ENCODE peak calls at places on chromosomes 11 and 22, in seven cellular contexts. C is GM12878, S is cardiac muscle cell, X is body of pancreas, L is right atrium auricular region, U is spleen, O is adrenal gland. R is an unnamed sample.

GRCh38 chr11:47514825-47515647 is 37.9 kb downstream of the CELF1 start:
- DNase-seq in C (no peak), S (peak; percentile 82), X (no peak), L (no peak), U (no peak), O (peak; percentile 42), R (no peak)

GRCh38 chr22:45834795-45835194 is 142.2 kb downstream of the WNT7B start:
- DNase-seq in C (no peak), S (no peak), X (no peak), L (no peak), U (no peak), O (no peak), R (no peak)

GRCh38 chr11:119025099-119025473 is 5.6 kb downstream of the SLC37A4 start:
- DNase-seq in C (no peak), S (no peak), X (no peak), L (no peak), U (peak; percentile 57), O (no peak), R (no peak)

GRCh38 chr11:102111011-102111786 is 952 bp downstream of the YAP1 start:
- DNase-seq in C (no peak), S (peak; percentile 96), X (peak; percentile 74), L (peak; percentile 76), U (no peak), O (peak; percentile 84), R (peak; percentile 8)

GRCh38 chr11:10518123-10518522 is 22.9 kb downstream of the RNF141 start:
- DNase-seq in C (no peak), S (no peak), X (no peak), L (no peak), U (no peak), O (no peak), R (no peak)

GRCh38 chr11:102079625-102080024 is 30.6 kb upstream of the YAP1 start:
- DNase-seq in C (no peak), S (no peak), X (no peak), L (no peak), U (no peak), O (no peak), R (no peak)

GRCh38 chr11:17490938-17491337 is 14.3 kb upstream of the ABCC8 start:
- DNase-seq in C (no peak), S (no peak), X (no peak), L (no peak), U (no peak), O (peak; percentile 29), R (no peak)

GRCh38 chr11:33732176-33732575 is 4.0 kb downstream of the CD59 start:
- DNase-seq in C (no peak), S (no peak), X (no peak), L (no peak), U (no peak), O (no peak), R (no peak)

GRCh38 chr22:40325315-40325714 is 21.0 kb upstream of the ADSL start:
- DNase-seq in C (no peak), S (no peak), X (no peak), L (no peak), U (no peak), O (no peak), R (no peak)

GRCh38 chr22:19880786-19881569 is 26.3 kb upstream of the GNB1L start:
- DNase-seq in C (no peak), S (peak; percentile 96), X (peak; percentile 24), L (peak; percentile 72), U (peak; percentile 68), O (no peak), R (peak; percentile 19)

GRCh38 chr22:49331223-49331815 is 496.4 kb downstream of the BRD1 start:
- DNase-seq in C (no peak), S (no peak), X (no peak), L (peak; percentile 38), U (peak; percentile 43), O (no peak), R (no peak)

GRCh38 chr11:126669416-126669815 is 313.9 kb downstream of the ST3GAL4 start:
- DNase-seq in C (no peak), S (peak; percentile 22), X (no peak), L (no peak), U (no peak), O (no peak), R (no peak)

GRCh38 chr11:44335052-44335894 is 25.3 kb upstream of the ALX4 start:
- DNase-seq in C (no peak), S (no peak), X (no peak), L (no peak), U (no peak), O (no peak), R (no peak)

GRCh38 chr22:29375436-29376076 is 12.8 kb downstream of the AP1B1 start:
- DNase-seq in C (no peak), S (no peak), X (no peak), L (no peak), U (peak; percentile 23), O (no peak), R (no peak)

GRCh38 chr11:1224109-1224485 is 1.2 kb downstream of the MUC5B start:
- DNase-seq in C (no peak), S (no peak), X (peak; percentile 8), L (no peak), U (peak; percentile 47), O (no peak), R (peak; percentile 1)

GRCh38 chr11:8503872-8504491 is 90.0 kb downstream of the STK33 start:
- DNase-seq in C (no peak), S (no peak), X (no peak), L (no peak), U (no peak), O (no peak), R (no peak)

GRCh38 chr11:94678236-94678635 is 89.9 kb upstream of the AMOTL1 start:
- DNase-seq in C (no peak), S (peak; percentile 12), X (no peak), L (no peak), U (no peak), O (no peak), R (no peak)

GRCh38 chr11:10042699-10043098 is 251.3 kb downstream of the SBF2 start:
- DNase-seq in C (no peak), S (no peak), X (no peak), L (no peak), U (no peak), O (no peak), R (no peak)

GRCh38 chr11:62909107-62909894 is 11.9 kb downstream of the CHRM1 start:
- DNase-seq in C (no peak), S (peak; percentile 85), X (peak; percentile 93), L (peak; percentile 80), U (no peak), O (peak; percentile 49), R (peak; percentile 73)

GRCh38 chr22:46067159-46068111 is 82.9 kb upstream of the PPARA start:
- DNase-seq in C (no peak), S (no peak), X (peak; percentile 12), L (no peak), U (peak; percentile 48), O (peak; percentile 19), R (peak; percentile 54)

GRCh38 chr11:3220521-3221407 is 2.2 kb upstream of the MRGPRG start:
- DNase-seq in C (no peak), S (no peak), X (peak; percentile 10), L (no peak), U (no peak), O (no peak), R (no peak)

GRCh38 chr11:76604652-76605241 is 65.8 kb downstream of the LRRC32 start:
- DNase-seq in C (no peak), S (peak; percentile 85), X (peak; percentile 75), L (no peak), U (no peak), O (peak; percentile 95), R (no peak)

GRCh38 chr11:26297179-26297970 is 34.6 kb upstream of the ANO3 start:
- DNase-seq in C (no peak), S (peak; percentile 85), X (peak; percentile 19), L (no peak), U (no peak), O (peak; percentile 25), R (peak; percentile 9)

GRCh38 chr11:62621027-62621566 is 689 bp downstream of the B3GAT3 start:
- DNase-seq in C (no peak), S (no peak), X (no peak), L (no peak), U (no peak), O (no peak), R (no peak)

GRCh38 chr11:19525276-19525675 is 187.4 kb upstream of the NAV2 start:
- DNase-seq in C (peak; percentile 30), S (no peak), X (no peak), L (no peak), U (no peak), O (no peak), R (no peak)

GRCh38 chr11:131253885-131254204 is 116.6 kb upstream of the NTM start:
- DNase-seq in C (no peak), S (no peak), X (no peak), L (no peak), U (no peak), O (no peak), R (no peak)

GRCh38 chr11:57639321-57640067 is 10.2 kb downstream of the YPEL4 start:
- DNase-seq in C (no peak), S (peak; percentile 85), X (no peak), L (no peak), U (no peak), O (no peak), R (peak; percentile 28)
- TF ChIP-seq CTCF in C (no peak), S (no peak), X (no peak), L (no peak), U (no peak), O (no peak), R (no peak)

DNA sequence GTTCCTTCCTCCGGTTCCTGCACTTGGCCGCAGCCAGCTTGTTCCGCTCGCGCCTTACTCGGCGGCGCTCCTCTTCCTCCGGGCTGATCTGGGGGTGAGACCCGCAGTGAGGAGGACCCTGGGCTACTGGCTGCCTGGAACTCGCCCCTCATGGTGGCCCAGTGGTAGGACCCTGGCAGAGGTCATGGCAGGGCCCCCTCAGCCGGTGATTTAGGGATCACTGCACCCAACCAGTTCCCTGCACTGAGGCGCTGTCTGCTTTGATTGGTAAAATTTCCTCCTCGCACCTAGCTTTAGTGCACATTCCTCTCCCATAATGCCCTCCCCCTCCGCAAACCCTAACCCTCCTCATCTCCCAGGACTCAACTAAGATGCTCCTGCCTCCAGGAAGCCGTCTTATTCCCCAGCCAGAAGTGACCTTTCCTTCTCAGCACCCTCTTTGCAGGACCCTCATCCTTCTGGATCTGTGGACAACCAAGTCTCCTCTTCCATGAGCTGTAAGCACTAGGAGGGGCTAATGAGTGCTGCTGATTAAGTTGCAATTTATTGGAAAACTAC is 3.6 kb downstream of the CCDC85B start:
- DNase-seq in C (no peak), S (no peak), X (no peak), L (no peak), U (peak; percentile 95), O (peak; percentile 42), R (no peak)
- H3K36me3 ChIP-seq in C (no peaks in the 10 kb centered on the region), S (no peaks in the 10 kb centered on the region), X (no peaks in the 10 kb centered on the region), L (no peaks in the 10 kb centered on the region), U (no peaks in the 10 kb centered on the region), O (no peaks in the 10 kb centered on the region), R (no peaks in the 10 kb centered on the region)

GRCh38 chr11:12822623-12823022 is 148.4 kb downstream of the TEAD1 start:
- DNase-seq in C (no peak), S (no peak), X (no peak), L (no peak), U (no peak), O (no peak), R (peak; percentile 34)
- H3K4me1 ChIP-seq in C (no peaks in the 10 kb centered on the region), S (peaks cover 30% of the 10 kb centered on the region), X (peaks cover 51% of the 10 kb centered on the region), L (no peaks in the 10 kb centered on the region), U (peaks cover 4% of the 10 kb centered on the region), O (peaks cover 13% of the 10 kb centered on the region), R (peaks cover 33% of the 10 kb centered on the region)

DNA sequence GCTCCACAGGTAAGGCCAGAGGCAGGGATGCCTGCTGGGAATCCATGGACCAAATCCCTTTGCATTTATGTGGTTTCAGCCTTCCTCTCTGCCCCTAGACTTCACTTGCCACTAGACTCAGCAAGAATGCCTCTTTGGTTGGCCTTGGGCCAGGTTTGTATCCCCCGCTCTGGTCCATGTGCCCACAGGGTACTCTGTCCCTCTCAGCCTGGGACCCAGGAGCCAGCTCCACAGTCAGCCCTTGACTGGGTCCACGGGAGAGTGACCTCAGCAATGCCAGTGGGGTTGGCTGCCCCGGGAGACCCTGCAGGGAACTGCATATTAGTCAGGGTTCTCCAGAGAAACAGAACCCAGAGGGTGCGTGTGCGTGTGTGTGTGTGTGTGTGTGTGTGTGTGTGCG is 28.3 kb upstream of the LINC01488 start:
- DNase-seq in C (no peak), S (no peak), X (no peak), L (no peak), U (no peak), O (no peak), R (no peak)
- TF ChIP-seq CTCF in C (no peak), S (no peak), X (no peak), L (no peak), U (no peak), O (no peak), R (no peak)

R was measured in BE2C.